ENCODE peak calls at places on chromosomes 13 and 19, in seven cellular contexts. One of them, this sample, is unnamed.
A peak's percentile ranks its signal among the peaks of the same experiment; 100 is the strongest.

GRCh38 chr13:90107658-90108057 is 1239.8 kb upstream of the MIR17HG start:
- DNase-seq in globus pallidus: no peak
- DNase-seq in stimulated activated CD4-positive, alpha-beta T cell treated with anti-CD3 and anti-CD28 coated beads, Interleukin-2, amount 100 ng/mL, for 48 hours: no peak
- DNase-seq in nucleus accumbens: no peak
- DNase-seq in HS-5: no peak
- DNase-seq in psoas muscle: no peak
- DNase-seq in amniotic stem cell: no peak
- DNase-seq in this sample: no peak

GRCh38 chr13:97262058-97262457 is 39.9 kb downstream of the MBNL2 start:
- DNase-seq in HS-5: no peak
- DNase-seq in globus pallidus: no peak
- DNase-seq in stimulated activated CD4-positive, alpha-beta T cell treated with anti-CD3 and anti-CD28 coated beads, Interleukin-2, amount 100 ng/mL, for 48 hours: no peak
- DNase-seq in psoas muscle: peak; percentile 30
- DNase-seq in nucleus accumbens: no peak
- DNase-seq in amniotic stem cell: no peak
- DNase-seq in this sample: no peak

GRCh38 chr19:39997595-39998216 is 846 bp downstream of the ZNF546 start:
- DNase-seq in stimulated activated CD4-positive, alpha-beta T cell treated with anti-CD3 and anti-CD28 coated beads, Interleukin-2, amount 100 ng/mL, for 48 hours: no peak
- DNase-seq in HS-5: no peak
- DNase-seq in psoas muscle: no peak
- DNase-seq in amniotic stem cell: no peak
- DNase-seq in globus pallidus: no peak
- DNase-seq in nucleus accumbens: no peak
- DNase-seq in this sample: no peak

GRCh38 chr19:39937094-39937493 is 2.7 kb upstream of the FCGBP start:
- DNase-seq in nucleus accumbens: no peak
- DNase-seq in globus pallidus: no peak
- DNase-seq in amniotic stem cell: no peak
- DNase-seq in HS-5: no peak
- DNase-seq in stimulated activated CD4-positive, alpha-beta T cell treated with anti-CD3 and anti-CD28 coated beads, Interleukin-2, amount 100 ng/mL, for 48 hours: peak; percentile 38
- DNase-seq in psoas muscle: no peak
- DNase-seq in this sample: no peak

GRCh38 chr19:13428352-13428751 is 77.9 kb downstream of the CACNA1A start:
- DNase-seq in stimulated activated CD4-positive, alpha-beta T cell treated with anti-CD3 and anti-CD28 coated beads, Interleukin-2, amount 100 ng/mL, for 48 hours: peak; percentile 4
- DNase-seq in HS-5: no peak
- DNase-seq in globus pallidus: no peak
- DNase-seq in amniotic stem cell: no peak
- DNase-seq in psoas muscle: no peak
- DNase-seq in nucleus accumbens: no peak
- DNase-seq in this sample: no peak

GRCh38 chr13:110444226-110444653 is 117.3 kb downstream of the RAB20 start:
- DNase-seq in globus pallidus: no peak
- DNase-seq in stimulated activated CD4-positive, alpha-beta T cell treated with anti-CD3 and anti-CD28 coated beads, Interleukin-2, amount 100 ng/mL, for 48 hours: no peak
- DNase-seq in HS-5: no peak
- DNase-seq in amniotic stem cell: no peak
- DNase-seq in nucleus accumbens: no peak
- DNase-seq in psoas muscle: no peak
- DNase-seq in this sample: no peak

GRCh38 chr19:48819366-48819816 is 8.6 kb upstream of the BCAT2 start:
- DNase-seq in amniotic stem cell: no peak
- DNase-seq in globus pallidus: no peak
- DNase-seq in stimulated activated CD4-positive, alpha-beta T cell treated with anti-CD3 and anti-CD28 coated beads, Interleukin-2, amount 100 ng/mL, for 48 hours: no peak
- DNase-seq in HS-5: no peak
- DNase-seq in psoas muscle: peak; percentile 94
- DNase-seq in nucleus accumbens: peak; percentile 64
- DNase-seq in this sample: no peak

GRCh38 chr19:17877696-17878095 is 6.0 kb downstream of the SLC5A5 start:
- DNase-seq in HS-5: no peak
- DNase-seq in nucleus accumbens: no peak
- DNase-seq in globus pallidus: no peak
- DNase-seq in amniotic stem cell: no peak
- DNase-seq in psoas muscle: no peak
- DNase-seq in stimulated activated CD4-positive, alpha-beta T cell treated with anti-CD3 and anti-CD28 coated beads, Interleukin-2, amount 100 ng/mL, for 48 hours: no peak
- DNase-seq in this sample: no peak

GRCh38 chr13:24038405-24038804 is 122.1 kb upstream of the SPATA13 start:
- DNase-seq in nucleus accumbens: no peak
- DNase-seq in stimulated activated CD4-positive, alpha-beta T cell treated with anti-CD3 and anti-CD28 coated beads, Interleukin-2, amount 100 ng/mL, for 48 hours: no peak
- DNase-seq in HS-5: no peak
- DNase-seq in psoas muscle: no peak
- DNase-seq in globus pallidus: peak; percentile 62
- DNase-seq in amniotic stem cell: peak; percentile 25
- DNase-seq in this sample: no peak

GRCh38 chr19:29321116-29321515 is 108.2 kb upstream of the UQCRFS1 start:
- DNase-seq in HS-5: no peak
- DNase-seq in globus pallidus: no peak
- DNase-seq in stimulated activated CD4-positive, alpha-beta T cell treated with anti-CD3 and anti-CD28 coated beads, Interleukin-2, amount 100 ng/mL, for 48 hours: no peak
- DNase-seq in amniotic stem cell: no peak
- DNase-seq in psoas muscle: no peak
- DNase-seq in nucleus accumbens: no peak
- DNase-seq in this sample: no peak

GRCh38 chr13:114019367-114019766 is 45.5 kb upstream of the C13orf46 start:
- DNase-seq in nucleus accumbens: no peak
- DNase-seq in amniotic stem cell: no peak
- DNase-seq in globus pallidus: no peak
- DNase-seq in HS-5: no peak
- DNase-seq in stimulated activated CD4-positive, alpha-beta T cell treated with anti-CD3 and anti-CD28 coated beads, Interleukin-2, amount 100 ng/mL, for 48 hours: peak; percentile 40
- DNase-seq in psoas muscle: peak; percentile 32
- DNase-seq in this sample: peak; percentile 67

GRCh38 chr13:30526612-30527217 is 61.0 kb upstream of the HMGB1 start:
- DNase-seq in psoas muscle: peak; percentile 22
- DNase-seq in nucleus accumbens: no peak
- DNase-seq in HS-5: no peak
- DNase-seq in amniotic stem cell: no peak
- DNase-seq in stimulated activated CD4-positive, alpha-beta T cell treated with anti-CD3 and anti-CD28 coated beads, Interleukin-2, amount 100 ng/mL, for 48 hours: no peak
- DNase-seq in globus pallidus: no peak
- DNase-seq in this sample: no peak

GRCh38 chr13:71242191-71242590 is 624.8 kb downstream of the DACH1 start:
- DNase-seq in stimulated activated CD4-positive, alpha-beta T cell treated with anti-CD3 and anti-CD28 coated beads, Interleukin-2, amount 100 ng/mL, for 48 hours: no peak
- DNase-seq in HS-5: no peak
- DNase-seq in nucleus accumbens: peak; percentile 1
- DNase-seq in psoas muscle: no peak
- DNase-seq in globus pallidus: peak; percentile 3
- DNase-seq in amniotic stem cell: no peak
- DNase-seq in this sample: no peak